ENCODE peak calls at places on chromosomes 11 and 22, in nine cellular contexts. G is tibial artery, S is ovary, H is prostate gland, Q is thoracic aorta, F is heart left ventricle, D is A549, M is body of pancreas, B is left ventricle myocardium inferior. X is an unnamed sample. For H3K4me1, the result is how much of the 10 kb centered on the place peaks cover.

GRCh38 chr11:32892355-32893090 is at the start of gene QSER1:
- DNase-seq in M (peak), D (peak), H (peak), F (peak), B (peak), S (peak), Q (peak), G (peak), X (peak)

GRCh38 chr11:7672960-7673723 is at the start of gene CYB5R2:
- DNase-seq in M (peak), D (peak), H (peak), F (peak), G (peak), Q (peak), S (peak), B (peak), X (peak)

GRCh38 chr22:49469896-49470740 is 357.6 kb downstream of the BRD1 start:
- DNase-seq in F (no peak), Q (no peak), D (no peak), S (no peak), H (no peak), M (no peak), B (no peak), G (no peak), X (no peak)

GRCh38 chr11:115941481-115941993 is 437.3 kb upstream of the CADM1 start:
- DNase-seq in D (no peak), F (peak), B (peak), S (peak), M (peak), H (no peak), Q (peak), G (peak), X (peak)

GRCh38 chr22:20102203-20102780 is 13.6 kb upstream of the RANBP1 start:
- DNase-seq in S (no peak), F (no peak), Q (no peak), B (no peak), D (no peak), G (no peak), H (no peak), M (no peak), X (no peak)

GRCh38 chr11:1153951-1154487 is 3.7 kb upstream of the MUC5AC start:
- DNase-seq in D (peak), M (peak), H (no peak), Q (peak), S (peak), F (peak), B (no peak), G (peak), X (peak)

GRCh38 chr22:37549704-37550059 is 10.6 kb upstream of the CDC42EP1 start:
- DNase-seq in H (peak), F (no peak), G (peak), Q (no peak), B (no peak), M (peak), D (no peak), S (peak), X (peak)

GRCh38 chr22:20664594-20664959 is 109.3 kb upstream of the SERPIND1 start:
- DNase-seq in D (no peak), Q (no peak), G (no peak), M (no peak), S (no peak), H (no peak), F (no peak), B (no peak), X (no peak)

GRCh38 chr22:20471126-20471833 is 24.3 kb downstream of the KLHL22 start:
- DNase-seq in Q (no peak), S (no peak), B (no peak), G (no peak), M (no peak), D (no peak), F (no peak), H (no peak), X (no peak)

GRCh38 chr11:59247535-59248227 is 35.0 kb upstream of the MPEG1 start:
- DNase-seq in G (no peak), M (no peak), B (peak), S (no peak), H (no peak), D (peak), F (peak), Q (no peak), X (no peak)

GRCh38 chr11:13324709-13325108 is 47.1 kb downstream of the BMAL1 start:
- DNase-seq in S (no peak), B (no peak), H (no peak), F (no peak), M (no peak), D (no peak), Q (no peak), G (no peak), X (no peak)

GRCh38 chr22:37232140-37232998 is 11.7 kb downstream of the RAC2 start:
- DNase-seq in S (no peak), Q (no peak), H (no peak), G (no peak), B (no peak), M (no peak), D (no peak), F (no peak), X (no peak)

GRCh38 chr11:60899021-60899936 is 7.1 kb downstream of the PRPF19 start:
- DNase-seq in S (no peak), Q (no peak), M (peak), D (peak), B (no peak), G (no peak), H (peak), F (no peak), X (no peak)

GRCh38 chr11:106959800-106960199 is 58.5 kb downstream of the GUCY1A2 start:
- DNase-seq in D (no peak), H (no peak), B (no peak), F (no peak), S (no peak), M (no peak), G (no peak), Q (no peak), X (no peak)

GRCh38 chr11:61067782-61068181 is 34.5 kb upstream of the CD5 start:
- DNase-seq in Q (no peak), B (no peak), F (no peak), S (no peak), M (peak), D (no peak), G (no peak), H (no peak), X (no peak)

GRCh38 chr11:67372993-67373915 is at the start of gene CLCF1:
- DNase-seq in D (peak), F (peak), B (peak), G (peak), H (no peak), M (peak), Q (no peak), S (peak), X (peak)

GRCh38 chr22:49576241-49577141 is 251.2 kb downstream of the BRD1 start:
- DNase-seq in S (no peak), B (no peak), F (no peak), D (no peak), Q (no peak), M (no peak), G (peak), H (no peak), X (no peak)

GRCh38 chr11:116037851-116038250 is 533.6 kb upstream of the CADM1 start:
- DNase-seq in M (no peak), G (no peak), B (no peak), S (no peak), Q (no peak), H (no peak), D (no peak), F (no peak), X (no peak)

GRCh38 chr11:129202646-129203045 is 10.5 kb upstream of the ARHGAP32 start:
- DNase-seq in H (no peak), B (no peak), M (no peak), D (no peak), F (no peak), G (no peak), S (no peak), Q (no peak), X (no peak)

GRCh38 chr22:25048659-25049657 is 96.4 kb downstream of the KIAA1671 start:
- DNase-seq in F (peak), S (peak), B (peak), G (no peak), H (peak), D (peak), Q (no peak), M (peak), X (peak)

GRCh38 chr11:126686938-126687337 is 313.6 kb downstream of the KIRREL3 start:
- DNase-seq in Q (no peak), G (no peak), F (no peak), D (no peak), M (no peak), H (no peak), S (no peak), B (no peak), X (no peak)

GRCh38 chr22:46001046-46001425 is 24.1 kb upstream of the WNT7B start:
- DNase-seq in F (no peak), S (no peak), B (no peak), G (no peak), D (no peak), Q (no peak), H (no peak), M (no peak), X (no peak)

GRCh38 chr22:44711236-44711560 is 9.2 kb downstream of the PRR5 start:
- DNase-seq in D (no peak), H (no peak), Q (no peak), S (no peak), F (no peak), M (no peak), B (no peak), G (no peak), X (no peak)

GRCh38 chr22:44711701-44712100 is 9.7 kb downstream of the PRR5 start:
- DNase-seq in H (no peak), D (no peak), S (no peak), B (no peak), M (no peak), F (no peak), Q (no peak), G (no peak), X (no peak)

GRCh38 chr22:44710474-44711235 is 8.7 kb downstream of the PRR5 start:
- DNase-seq in D (no peak), G (no peak), H (no peak), Q (no peak), F (no peak), M (no peak), B (no peak), S (no peak), X (no peak)

GRCh38 chr22:44707752-44708151 is 5.7 kb downstream of the PRR5 start:
- DNase-seq in Q (no peak), G (no peak), D (no peak), F (no peak), M (no peak), B (no peak), S (no peak), H (no peak), X (no peak)

GRCh38 chr22:44709881-44710400 is 7.9 kb downstream of the PRR5 start:
- DNase-seq in F (no peak), Q (no peak), M (no peak), D (no peak), S (no peak), G (no peak), B (no peak), H (no peak), X (no peak)
- H3K27ac ChIP-seq in F (no peak), Q (no peak), M (no peak), D (no peak), S (no peak), G (no peak), B (no peak), H (no peak), X (no peak)

GRCh38 chr11:75731095-75731494 is 13.5 kb downstream of the MOGAT2 start:
- DNase-seq in S (no peak), Q (no peak), B (no peak), H (no peak), F (no peak), G (no peak), M (no peak), D (no peak), X (no peak)
- TF ChIP-seq CTCF in S (no peak), Q (no peak), B (no peak), H (no peak), F (no peak), G (no peak), M (no peak), D (no peak), X (no peak)

GRCh38 chr11:119460582-119460981 is 37.6 kb upstream of the THY1 start:
- DNase-seq in D (no peak), S (no peak), Q (no peak), G (no peak), B (no peak), H (no peak), F (no peak), M (no peak), X (no peak)
- H3K4me1 ChIP-seq in D (under half), S (under half), Q (under half), G (under half), B (under half), H (under half), F (under half), M (under half), X (under half)

DNA sequence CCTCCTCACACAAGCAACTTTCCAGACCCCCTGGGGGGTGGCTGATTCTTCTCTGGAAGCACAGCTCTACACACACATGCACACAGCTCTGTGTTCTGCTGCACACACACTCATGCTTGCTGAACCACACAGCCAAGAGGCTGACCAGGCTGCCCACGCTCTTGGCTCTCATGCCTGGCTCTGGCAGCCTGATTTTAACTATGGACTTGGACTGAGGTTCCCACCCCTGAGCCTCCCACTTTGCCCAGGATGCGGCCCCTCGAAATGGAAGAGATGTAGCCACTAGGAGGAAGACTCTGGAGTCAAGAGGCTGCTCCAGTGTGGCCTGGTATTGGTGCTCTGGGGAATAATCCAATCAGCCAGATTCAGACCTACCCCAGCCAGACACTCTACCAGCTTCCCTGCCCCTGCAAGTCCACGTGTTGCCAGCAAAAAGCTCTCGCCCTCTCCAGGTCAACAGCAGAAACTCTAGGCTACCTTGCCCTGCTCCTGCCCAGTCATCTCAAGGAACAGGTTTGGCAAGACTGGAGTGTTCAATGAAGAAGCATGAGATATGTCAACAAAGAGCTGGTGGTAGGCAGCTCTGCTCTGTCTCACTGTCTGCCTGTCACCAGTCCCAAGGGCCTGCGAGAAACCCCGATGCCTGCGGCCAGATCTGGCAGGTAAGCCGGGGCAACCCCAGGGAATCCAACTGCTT is 8.8 kb upstream of the CASTOR1 start:
- DNase-seq in D (no peak), H (peak), S (no peak), Q (no peak), M (peak), F (no peak), G (no peak), B (no peak), X (no peak)
- H3K27ac ChIP-seq in D (no peak), H (peak), S (no peak), Q (peak), M (peak), F (no peak), G (no peak), B (peak), X (no peak)

DNA sequence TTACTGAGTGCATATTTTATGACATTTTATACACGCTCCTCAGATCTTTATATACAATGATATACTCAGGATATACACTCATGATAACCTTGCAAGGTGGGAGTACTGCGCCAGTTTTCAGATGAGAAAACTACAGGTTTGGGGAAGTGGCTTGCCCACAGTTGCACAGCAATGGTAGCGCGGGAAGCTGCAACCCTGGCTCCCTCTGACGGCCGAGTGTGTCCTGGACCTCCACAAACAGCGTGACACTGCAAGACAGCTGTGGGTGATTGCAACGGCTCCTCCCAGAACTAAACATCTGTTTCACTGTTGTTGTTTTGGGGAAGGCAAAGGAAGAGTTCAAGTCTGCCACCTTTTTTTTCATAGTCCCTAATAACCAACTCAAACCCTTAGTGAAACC is 47.0 kb downstream of the PACSIN2 start:
- DNase-seq in S (no peak), H (no peak), B (peak), Q (no peak), M (peak), D (no peak), F (peak), G (peak), X (peak)
- TF ChIP-seq CTCF in S (no peak), H (peak), B (peak), Q (no peak), M (peak), D (no peak), F (peak), G (no peak), X (peak)

GRCh38 chr11:130405428-130405827 is 23.0 kb downstream of the ADAMTS8 start:
- DNase-seq in S (no peak), G (no peak), D (no peak), M (no peak), F (no peak), B (no peak), Q (no peak), H (no peak), X (no peak)
- H3K4me1 ChIP-seq in S (under half), G (under half), D (under half), M (under half), F (under half), B (under half), Q (under half), H (under half), X (under half)

GRCh38 chr11:45985212-45985611 is 62.8 kb downstream of the LARGE2 start:
- DNase-seq in B (no peak), F (no peak), H (no peak), G (no peak), Q (no peak), D (no peak), M (no peak), S (no peak), X (no peak)

GRCh38 chr11:45984192-45984591 is 61.7 kb downstream of the LARGE2 start:
- DNase-seq in B (no peak), Q (no peak), G (no peak), D (no peak), F (no peak), H (no peak), S (no peak), M (no peak), X (no peak)

GRCh38 chr11:45983471-45983845 is 61.0 kb downstream of the LARGE2 start:
- DNase-seq in B (no peak), F (no peak), D (no peak), M (no peak), Q (no peak), S (no peak), G (no peak), H (no peak), X (no peak)

GRCh38 chr11:45982656-45983470 is 60.4 kb downstream of the LARGE2 start:
- DNase-seq in F (peak), G (no peak), S (peak), D (peak), M (peak), H (no peak), Q (peak), B (peak), X (peak)
- H3K27ac ChIP-seq in F (peak), G (no peak), S (no peak), D (no peak), M (no peak), H (no peak), Q (no peak), B (peak), X (peak)

GRCh38 chr22:33022231-33022630 is 36.0 kb downstream of the SYN3 start:
- DNase-seq in H (no peak), D (no peak), F (no peak), M (no peak), G (no peak), Q (no peak), S (no peak), B (no peak), X (no peak)
- TF ChIP-seq CTCF in H (no peak), D (no peak), F (no peak), M (no peak), G (no peak), Q (no peak), S (no peak), B (no peak), X (no peak)

GRCh38 chr11:108498816-108499408 is 728 bp upstream of the POGLUT3 start:
- DNase-seq in Q (no peak), F (no peak), M (no peak), B (no peak), S (peak), H (no peak), D (no peak), G (no peak), X (peak)

GRCh38 chr11:108500169-108500568 is 2.0 kb upstream of the POGLUT3 start:
- DNase-seq in D (no peak), M (no peak), F (no peak), Q (no peak), B (no peak), S (no peak), H (no peak), G (no peak), X (no peak)

GRCh38 chr11:108496643-108497256 is 1.4 kb downstream of the POGLUT3 start:
- DNase-seq in S (no peak), G (no peak), D (no peak), F (no peak), Q (no peak), B (no peak), H (no peak), M (no peak), X (no peak)

GRCh38 chr11:108498046-108498815 is at the start of gene POGLUT3:
- DNase-seq in G (peak), F (peak), D (peak), B (peak), Q (no peak), M (peak), S (peak), H (peak), X (peak)

GRCh38 chr11:108497317-108498045 is 703 bp downstream of the POGLUT3 start:
- DNase-seq in M (peak), B (peak), H (peak), Q (peak), F (peak), D (peak), S (peak), G (peak), X (peak)
- H3K4me1 ChIP-seq in M (under half), B (under half), H (under half), Q (under half), F (under half), D (under half), S (under half), G (under half), X (under half)

X was measured in uterus.